ENCODE peak calls at places on chromosomes 1 and 21, in eight cellular contexts. Z, V, B, K, Y, U, I and X are unnamed samples.

GRCh38 chr1:182754915-182755314 is 34.7 kb upstream of the NPL start:
- DNase-seq in Z (no peak), V (no peak), B (no peak), K (no peak), Y (no peak), U (no peak), I (no peak), X (no peak)

GRCh38 chr21:44010429-44010828 is 1.7 kb upstream of the TRAPPC10 start:
- DNase-seq in Z (no peak), V (no peak), B (no peak), K (no peak), Y (no peak), U (no peak), I (no peak), X (no peak)

GRCh38 chr1:230067441-230067870 is 418 bp downstream of the GALNT2 start:
- DNase-seq in Z (no peak), V (no peak), B (peak), K (peak), Y (no peak), U (peak), I (peak), X (no peak)

GRCh38 chr1:41528106-41528505 is 43.6 kb upstream of the EDN2 start:
- DNase-seq in Z (no peak), V (no peak), B (peak), K (no peak), Y (no peak), U (peak), I (peak), X (peak)

GRCh38 chr1:29986986-29987385 is 736.4 kb downstream of the MATN1 start:
- DNase-seq in Z (no peak), V (no peak), B (no peak), K (no peak), Y (no peak), U (no peak), I (peak), X (no peak)

GRCh38 chr1:58782308-58783089 is 1.3 kb downstream of the JUN start:
- DNase-seq in Z (no peak), V (peak), B (peak), K (peak), Y (peak), U (peak), I (peak), X (peak)

GRCh38 chr1:59412705-59413326 is 115.9 kb downstream of the FGGY start:
- DNase-seq in Z (no peak), V (no peak), B (no peak), K (no peak), Y (no peak), U (no peak), I (no peak), X (no peak)

GRCh38 chr1:224525411-224526040 is 90.6 kb upstream of the CNIH3 start:
- DNase-seq in Z (no peak), V (no peak), B (no peak), K (no peak), Y (no peak), U (no peak), I (no peak), X (no peak)

GRCh38 chr1:169193191-169193850 is 86.8 kb downstream of the ATP1B1 start:
- DNase-seq in Z (no peak), V (peak), B (no peak), K (peak), Y (no peak), U (peak), I (no peak), X (peak)

GRCh38 chr1:110945626-110946025 is 18.1 kb downstream of the LRIF1 start:
- DNase-seq in Z (no peak), V (no peak), B (no peak), K (no peak), Y (no peak), U (no peak), I (no peak), X (no peak)

GRCh38 chr1:58699011-58699762 is 675 bp downstream of the MYSM1 start:
- DNase-seq in Z (no peak), V (no peak), B (no peak), K (peak), Y (no peak), U (no peak), I (no peak), X (no peak)

GRCh38 chr21:42313501-42313969 is 1.7 kb downstream of the TFF3 start:
- DNase-seq in Z (no peak), V (peak), B (no peak), K (peak), Y (no peak), U (peak), I (peak), X (no peak)

GRCh38 chr1:223034270-223034798 is 108.7 kb downstream of the TLR5 start:
- DNase-seq in Z (no peak), V (no peak), B (no peak), K (no peak), Y (no peak), U (no peak), I (no peak), X (no peak)

GRCh38 chr1:89724369-89725015 is 91.6 kb downstream of the LRRC8C start:
- DNase-seq in Z (peak), V (no peak), B (no peak), K (no peak), Y (no peak), U (peak), I (no peak), X (no peak)

GRCh38 chr1:147236959-147237791 is 5.3 kb upstream of the CHD1L start:
- DNase-seq in Z (no peak), V (peak), B (no peak), K (peak), Y (no peak), U (no peak), I (no peak), X (peak)

GRCh38 chr1:56380556-56380955 is 198.8 kb downstream of the PLPP3 start:
- DNase-seq in Z (no peak), V (no peak), B (no peak), K (no peak), Y (no peak), U (no peak), I (no peak), X (no peak)

GRCh38 chr1:56377407-56377806 is 202.0 kb downstream of the PLPP3 start:
- DNase-seq in Z (no peak), V (no peak), B (no peak), K (no peak), Y (no peak), U (no peak), I (no peak), X (no peak)

GRCh38 chr1:56375184-56375837 is 204.1 kb downstream of the PLPP3 start:
- DNase-seq in Z (no peak), V (no peak), B (no peak), K (no peak), Y (no peak), U (no peak), I (no peak), X (no peak)

GRCh38 chr1:56376188-56376984 is 203.0 kb downstream of the PLPP3 start:
- DNase-seq in Z (peak), V (peak), B (peak), K (no peak), Y (no peak), U (peak), I (peak), X (no peak)

GRCh38 chr1:56378376-56379070 is 200.8 kb downstream of the PLPP3 start:
- DNase-seq in Z (no peak), V (no peak), B (peak), K (no peak), Y (no peak), U (no peak), I (no peak), X (no peak)
- TF ChIP-seq POLR2A in Z (no peak), V (no peak), B (no peak), K (no peak), Y (no peak), U (no peak), I (no peak), X (no peak)

GRCh38 chr1:18951818-18952391 is 4.6 kb downstream of the IFFO2 start:
- DNase-seq in Z (no peak), V (peak), B (no peak), K (no peak), Y (no peak), U (no peak), I (no peak), X (no peak)
- TF ChIP-seq POLR2A in Z (no peak), V (no peak), B (no peak), K (no peak), Y (no peak), U (no peak), I (no peak), X (no peak)

GRCh38 chr1:83016354-83016753 is 982.6 kb downstream of the TTLL7 start:
- DNase-seq in Z (no peak), V (no peak), B (no peak), K (no peak), Y (no peak), U (no peak), I (no peak), X (no peak)
- TF ChIP-seq POLR2A in Z (no peak), V (no peak), B (no peak), K (no peak), Y (no peak), U (no peak), I (no peak), X (no peak)

DNA sequence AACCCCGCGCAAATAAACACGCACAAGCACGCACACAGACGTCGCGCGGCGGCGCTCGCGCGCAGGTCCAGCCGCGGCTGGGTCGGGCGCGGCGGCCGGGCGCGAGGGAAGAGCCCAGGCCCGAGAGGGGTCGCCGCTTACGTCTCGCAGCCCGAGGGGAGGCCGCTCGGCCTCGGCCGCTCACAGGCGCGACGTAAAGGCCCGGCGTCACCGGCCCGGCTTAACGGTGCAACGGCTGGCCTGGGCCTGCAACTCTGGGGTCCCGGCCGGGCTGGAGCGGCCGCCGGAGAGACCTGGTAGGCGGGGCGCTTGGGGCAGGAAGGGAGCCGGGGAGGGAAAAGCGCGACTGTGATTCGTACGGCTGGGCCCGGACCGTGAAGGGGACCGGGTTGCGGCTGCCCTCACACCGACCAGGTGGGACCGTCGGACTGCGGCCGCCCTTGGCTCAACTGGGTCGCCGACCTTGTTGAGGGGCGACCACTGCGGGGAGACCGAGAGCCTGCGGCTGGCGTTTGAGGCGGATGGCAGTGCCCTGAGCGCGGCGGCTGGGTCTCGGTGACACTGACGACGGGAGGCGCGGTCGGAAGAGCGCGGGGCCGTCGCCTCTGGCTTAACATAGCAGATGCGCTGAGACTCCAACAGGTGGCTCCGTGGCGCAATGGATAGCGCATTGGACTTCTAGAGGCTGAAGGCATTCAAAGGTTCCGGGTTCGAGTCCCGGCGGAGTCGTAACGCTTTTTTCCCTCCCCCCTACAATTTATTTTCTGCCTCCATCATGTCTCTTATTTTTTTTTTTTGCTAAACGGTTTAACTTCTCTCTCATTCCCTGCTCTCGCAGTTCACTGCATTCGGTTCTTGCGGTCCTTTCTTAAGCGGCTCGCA is 31.8 kb downstream of the DNTTIP2 start:
- DNase-seq in Z (peak), V (peak), B (peak), K (peak), Y (peak), U (peak), I (peak), X (peak)
- TF ChIP-seq POLR2A in Z (peak), V (no peak), B (no peak), K (peak), Y (peak), U (peak), I (no peak), X (peak)

GRCh38 chr21:35026153-35026499 is 23.0 kb downstream of the RUNX1 start:
- DNase-seq in Z (no peak), V (no peak), B (no peak), K (no peak), Y (no peak), U (no peak), I (no peak), X (no peak)

GRCh38 chr21:35027558-35028450 is 21.3 kb downstream of the RUNX1 start:
- DNase-seq in Z (no peak), V (no peak), B (no peak), K (no peak), Y (no peak), U (no peak), I (peak), X (no peak)

GRCh38 chr21:35028451-35028757 is 20.7 kb downstream of the RUNX1 start:
- DNase-seq in Z (no peak), V (no peak), B (no peak), K (no peak), Y (no peak), U (no peak), I (no peak), X (no peak)

GRCh38 chr21:35025206-35026152 is 23.6 kb downstream of the RUNX1 start:
- DNase-seq in Z (no peak), V (no peak), B (no peak), K (no peak), Y (no peak), U (no peak), I (peak), X (no peak)

GRCh38 chr21:35026617-35027557 is 22.2 kb downstream of the RUNX1 start:
- DNase-seq in Z (peak), V (peak), B (peak), K (peak), Y (no peak), U (peak), I (peak), X (peak)
- TF ChIP-seq POLR2A in Z (no peak), V (no peak), B (no peak), K (no peak), Y (peak), U (no peak), I (no peak), X (no peak)

GRCh38 chr1:236394905-236395779 is 1.1 kb downstream of the EDARADD start:
- DNase-seq in Z (no peak), V (peak), B (no peak), K (peak), Y (no peak), U (peak), I (peak), X (peak)
- TF ChIP-seq POLR2A in Z (no peak), V (no peak), B (no peak), K (peak), Y (peak), U (no peak), I (no peak), X (no peak)

DNA sequence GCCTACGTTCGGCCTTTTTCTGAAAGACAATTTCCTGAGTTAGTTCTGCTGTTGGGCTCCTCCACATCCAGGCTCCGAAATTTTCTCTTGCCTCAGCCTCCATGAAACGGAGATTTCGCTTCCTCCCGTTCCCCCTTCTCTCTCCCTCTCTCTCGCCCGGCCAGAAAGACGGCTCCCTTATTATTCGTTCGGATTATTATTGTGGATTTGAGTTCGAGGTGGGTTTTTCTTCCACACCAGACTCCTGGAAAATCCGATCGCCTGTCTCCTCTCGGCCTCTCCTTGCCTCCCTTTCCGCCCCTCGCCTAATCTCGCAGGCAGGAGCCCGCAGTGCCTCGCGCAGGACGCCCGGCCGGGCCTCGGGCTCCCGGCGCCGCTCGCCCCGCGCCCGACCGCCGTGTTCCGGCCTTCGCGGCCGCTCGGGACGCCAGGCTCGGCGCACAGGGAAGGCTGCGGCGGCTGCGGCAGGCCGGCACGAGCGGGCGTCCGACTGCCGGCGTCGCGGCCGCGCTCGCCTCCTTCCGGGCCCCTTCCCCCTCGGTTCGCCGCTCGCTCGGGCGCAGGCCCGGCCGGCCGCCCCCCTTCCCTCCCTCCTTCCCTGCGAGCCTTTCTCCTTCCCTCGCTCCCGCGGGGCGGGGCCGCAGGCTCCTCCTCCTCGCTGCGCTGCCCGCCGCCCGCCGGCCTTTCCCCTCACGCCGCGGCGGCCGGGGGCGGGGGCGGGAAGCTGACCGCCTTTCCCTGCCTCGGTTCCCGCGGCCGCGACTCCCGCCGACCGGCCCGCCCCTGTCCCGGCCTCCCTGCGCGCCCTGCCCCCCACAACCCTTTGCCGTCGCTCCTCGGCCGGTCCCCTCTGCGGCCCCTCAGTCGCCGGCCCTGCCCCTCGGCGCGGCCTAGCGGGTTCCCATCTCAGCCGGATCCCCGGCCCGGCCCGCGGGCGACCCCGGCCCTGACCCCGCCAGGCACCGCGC is at the start of gene ARHGEF11:
- DNase-seq in Z (peak), V (peak), B (peak), K (peak), Y (no peak), U (peak), I (peak), X (peak)
- TF ChIP-seq POLR2A in Z (peak), V (no peak), B (no peak), K (peak), Y (peak), U (peak), I (no peak), X (peak)

GRCh38 chr1:33365560-33365997 is 44.7 kb upstream of the A3GALT2 start:
- DNase-seq in Z (no peak), V (no peak), B (no peak), K (no peak), Y (no peak), U (peak), I (no peak), X (no peak)
- TF ChIP-seq POLR2A in Z (no peak), V (no peak), B (no peak), K (no peak), Y (no peak), U (no peak), I (no peak), X (no peak)

GRCh38 chr1:154852845-154853244 is 17.2 kb downstream of the KCNN3 start:
- DNase-seq in Z (no peak), V (no peak), B (no peak), K (no peak), Y (no peak), U (no peak), I (no peak), X (no peak)
- TF ChIP-seq POLR2A in Z (no peak), V (no peak), B (no peak), K (no peak), Y (no peak), U (no peak), I (no peak), X (no peak)